ENCODE peak calls at places on chromosomes 5 and 9, in eight cellular contexts. E is NCI-H1417; X is psoas muscle; Z is CD8-positive, alpha-beta memory T cell; H is NCI-H1105 treated with DMSO at 0.1 percent for 48 hours; G is central memory CD8-positive, alpha-beta T cell; R is fibroblast of lung; C is OCI-LY7. A is an unnamed sample.

GRCh38 chr5:34735436-34736426 is 79.6 kb downstream of the RAI14 start:
- DNase-seq in E (no peak), X (no peak), Z (no peak), H (no peak), G (no peak), R (peak; percentile 85), C (no peak), A (no peak)

GRCh38 chr5:109483395-109483974 is 73.7 kb upstream of the PJA2 start:
- DNase-seq in E (no peak), X (no peak), Z (no peak), H (no peak), G (no peak), R (no peak), C (no peak), A (no peak)

GRCh38 chr5:61675015-61675692 is 343.1 kb downstream of the ZSWIM6 start:
- DNase-seq in E (peak; percentile 4), X (no peak), Z (no peak), H (no peak), G (no peak), R (no peak), C (no peak), A (peak; percentile 77)

GRCh38 chr9:93390953-93391515 is 60.5 kb upstream of the FAM120A start:
- DNase-seq in E (no peak), X (no peak), Z (no peak), H (peak; percentile 2), G (no peak), R (no peak), C (no peak), A (no peak)

GRCh38 chr9:7560669-7561305 is 238.8 kb downstream of the DMAC1 start:
- DNase-seq in E (no peak), X (no peak), Z (no peak), H (no peak), G (no peak), R (no peak), C (no peak), A (no peak)

GRCh38 chr5:91219803-91220371 is 163.2 kb downstream of the ARRDC3 start:
- DNase-seq in E (no peak), X (no peak), Z (peak; percentile 11), H (no peak), G (no peak), R (no peak), C (peak; percentile 27), A (no peak)

GRCh38 chr5:178486305-178486704 is 103.9 kb downstream of the COL23A1 start:
- DNase-seq in E (no peak), X (no peak), Z (no peak), H (no peak), G (no peak), R (no peak), C (no peak), A (no peak)

GRCh38 chr9:69797680-69798079 is 22.9 kb upstream of the CFAP95 start:
- DNase-seq in E (no peak), X (no peak), Z (no peak), H (no peak), G (no peak), R (no peak), C (no peak), A (no peak)

GRCh38 chr5:43997647-43998251 is 391.5 kb downstream of the FGF10 start:
- DNase-seq in E (no peak), X (no peak), Z (no peak), H (no peak), G (no peak), R (no peak), C (no peak), A (no peak)

GRCh38 chr9:73411494-73411893 is 259.8 kb downstream of the ANXA1 start:
- DNase-seq in E (no peak), X (no peak), Z (no peak), H (no peak), G (no peak), R (no peak), C (no peak), A (no peak)

GRCh38 chr5:119397518-119398380 is 41.9 kb downstream of the TNFAIP8 start:
- DNase-seq in E (no peak), X (no peak), Z (no peak), H (no peak), G (no peak), R (peak; percentile 77), C (no peak), A (no peak)

A was measured in esophagus muscularis mucosa.